ENCODE peak calls at places on chromosomes 16 and 17, in ten cellular contexts. A is occipital lobe; G is kidney glomerular epithelial cell; V is EL; E is activated naive CD8-positive, alpha-beta T cell treated with anti-CD3 and anti-CD28 coated beads, Interleukin-2, amount 50 U/mL, for 16 hours; S is sigmoid colon; R is stimulated activated CD8-positive, alpha-beta memory T cell treated with anti-CD3 and anti-CD28 coated beads, Interleukin-4, amount 100 ng/mL, for 4 hours; T is stimulated activated naive CD4-positive, alpha-beta T cell; I is stimulated activated CD4-positive, alpha-beta T cell treated with anti-CD3 and anti-CD28 coated beads, Interleukin-1b, Interleukin-23, amount 100 ng/mL, for 24 hours; Y is mucosa of gallbladder. M is an unnamed sample.

GRCh38 chr16:30041841-30042240 is 10.8 kb upstream of the TLCD3B start:
- DNase-seq in A (no peak), G (no peak), V (peak), E (no peak), S (no peak), R (no peak), T (no peak), I (no peak), Y (no peak), M (no peak)

GRCh38 chr16:80899804-80900592 is 95.6 kb upstream of the CDYL2 start:
- DNase-seq in A (peak), G (no peak), V (peak), E (no peak), S (peak), R (no peak), T (no peak), I (no peak), Y (peak), M (peak)

GRCh38 chr17:79303641-79304205 is 229.1 kb downstream of the ENGASE start:
- DNase-seq in A (no peak), G (no peak), V (no peak), E (no peak), S (no peak), R (no peak), T (no peak), I (no peak), Y (no peak), M (no peak)

GRCh38 chr17:79023886-79024771 is at the start of gene C1QTNF1:
- DNase-seq in A (no peak), G (no peak), V (peak), E (no peak), S (peak), R (no peak), T (no peak), I (no peak), Y (no peak), M (no peak)

GRCh38 chr17:45016823-45017222 is 34.6 kb downstream of the DCAKD start:
- DNase-seq in A (no peak), G (no peak), V (peak), E (no peak), S (no peak), R (no peak), T (no peak), I (no peak), Y (no peak), M (no peak)

GRCh38 chr17:17546399-17547185 is 44.9 kb downstream of the PEMT start:
- DNase-seq in A (no peak), G (no peak), V (no peak), E (no peak), S (no peak), R (no peak), T (no peak), I (no peak), Y (no peak), M (no peak)

GRCh38 chr16:11224096-11224893 is 31.7 kb downstream of the SOCS1 start:
- DNase-seq in A (no peak), G (no peak), V (no peak), E (no peak), S (peak), R (peak), T (peak), I (no peak), Y (peak), M (peak)

GRCh38 chr17:65553009-65553645 is 8.3 kb downstream of the AXIN2 start:
- DNase-seq in A (no peak), G (no peak), V (peak), E (no peak), S (no peak), R (no peak), T (no peak), I (no peak), Y (no peak), M (no peak)

GRCh38 chr16:66515543-66516171 is 34.3 kb downstream of the TK2 start:
- DNase-seq in A (no peak), G (peak), V (peak), E (no peak), S (peak), R (no peak), T (no peak), I (no peak), Y (peak), M (no peak)

GRCh38 chr16:85621698-85622433 is 8.7 kb downstream of the GSE1 start:
- DNase-seq in A (no peak), G (no peak), V (no peak), E (no peak), S (no peak), R (no peak), T (no peak), I (no peak), Y (peak), M (peak)

GRCh38 chr16:68086336-68086821 is 1.2 kb downstream of the NFATC3 start:
- DNase-seq in A (no peak), G (peak), V (peak), E (no peak), S (no peak), R (no peak), T (no peak), I (no peak), Y (no peak), M (no peak)

GRCh38 chr17:1718362-1719165 is 5.9 kb upstream of the WDR81 start:
- DNase-seq in A (no peak), G (no peak), V (no peak), E (no peak), S (no peak), R (no peak), T (no peak), I (no peak), Y (no peak), M (no peak)

GRCh38 chr16:12206749-12207142 is 230.2 kb downstream of the SNX29 start:
- DNase-seq in A (no peak), G (no peak), V (no peak), E (no peak), S (no peak), R (no peak), T (no peak), I (no peak), Y (no peak), M (no peak)

GRCh38 chr17:50593321-50593720 is 32.8 kb downstream of the CACNA1G start:
- DNase-seq in A (no peak), G (no peak), V (no peak), E (no peak), S (no peak), R (no peak), T (no peak), I (no peak), Y (no peak), M (peak)

GRCh38 chr17:77372444-77373297 is 231.9 kb downstream of the SEC14L1 start:
- DNase-seq in A (no peak), G (peak), V (peak), E (no peak), S (peak), R (no peak), T (peak), I (no peak), Y (peak), M (peak)

GRCh38 chr16:67268136-67268579 is 11.2 kb upstream of the PLEKHG4 start:
- DNase-seq in A (no peak), G (peak), V (peak), E (no peak), S (peak), R (no peak), T (no peak), I (no peak), Y (peak), M (no peak)

GRCh38 chr16:73298562-73298961 is 250.6 kb upstream of the ZFHX3 start:
- DNase-seq in A (no peak), G (peak), V (peak), E (no peak), S (no peak), R (no peak), T (no peak), I (no peak), Y (no peak), M (no peak)

GRCh38 chr16:6837722-6838121 is 494.9 kb upstream of the RBFOX1 start:
- DNase-seq in A (no peak), G (no peak), V (no peak), E (no peak), S (no peak), R (no peak), T (no peak), I (no peak), Y (no peak), M (no peak)

GRCh38 chr16:1779741-1780676 is 2.4 kb downstream of the SPSB3 start:
- DNase-seq in A (no peak), G (no peak), V (no peak), E (no peak), S (no peak), R (no peak), T (no peak), I (no peak), Y (no peak), M (no peak)

GRCh38 chr16:87065781-87066694 is 251.2 kb downstream of the C16orf95 start:
- DNase-seq in A (no peak), G (no peak), V (no peak), E (no peak), S (peak), R (no peak), T (no peak), I (no peak), Y (no peak), M (no peak)

GRCh38 chr17:46063239-46063638 is 64.2 kb downstream of the STH start:
- DNase-seq in A (no peak), G (peak), V (peak), E (no peak), S (no peak), R (no peak), T (no peak), I (no peak), Y (peak), M (no peak)

GRCh38 chr16:56315955-56316354 is 109.4 kb downstream of the AMFR start:
- DNase-seq in A (no peak), G (no peak), V (no peak), E (no peak), S (no peak), R (no peak), T (no peak), I (no peak), Y (no peak), M (no peak)

GRCh38 chr16:57285379-57285778 is 907 bp upstream of the PLLP start:
- DNase-seq in A (no peak), G (no peak), V (no peak), E (no peak), S (no peak), R (no peak), T (no peak), I (no peak), Y (no peak), M (no peak)

GRCh38 chr17:58902312-58902711 is 146.7 kb downstream of the PPM1E start:
- DNase-seq in A (no peak), G (no peak), V (no peak), E (no peak), S (no peak), R (no peak), T (no peak), I (no peak), Y (no peak), M (no peak)

GRCh38 chr17:19791918-19792317 is 43.8 kb upstream of the ALDH3A1 start:
- DNase-seq in A (no peak), G (no peak), V (no peak), E (no peak), S (no peak), R (no peak), T (no peak), I (no peak), Y (no peak), M (no peak)

GRCh38 chr16:27718767-27719445 is 169.0 kb downstream of the KATNIP start:
- DNase-seq in A (peak), G (no peak), V (no peak), E (no peak), S (peak), R (no peak), T (no peak), I (no peak), Y (no peak), M (no peak)

GRCh38 chr17:73746314-73747073 is 102.2 kb upstream of the SDK2 start:
- DNase-seq in A (no peak), G (no peak), V (no peak), E (no peak), S (no peak), R (no peak), T (no peak), I (no peak), Y (no peak), M (no peak)

GRCh38 chr17:50630524-50631194 is 4.0 kb upstream of the ABCC3 start:
- DNase-seq in A (no peak), G (no peak), V (peak), E (peak), S (no peak), R (no peak), T (peak), I (peak), Y (peak), M (peak)

GRCh38 chr17:82887255-82888164 is 47.7 kb upstream of the ZNF750 start:
- DNase-seq in A (no peak), G (no peak), V (no peak), E (no peak), S (no peak), R (no peak), T (no peak), I (no peak), Y (no peak), M (no peak)

GRCh38 chr17:6708357-6708961 is 4.7 kb downstream of the SLC13A5 start:
- DNase-seq in A (no peak), G (no peak), V (no peak), E (no peak), S (no peak), R (no peak), T (no peak), I (no peak), Y (no peak), M (no peak)

GRCh38 chr16:3825103-3825502 is 55.4 kb downstream of the CREBBP start:
- DNase-seq in A (no peak), G (peak), V (peak), E (no peak), S (no peak), R (no peak), T (no peak), I (no peak), Y (no peak), M (no peak)

GRCh38 chr16:11679941-11680911 is 12.0 kb downstream of the SNN start:
- DNase-seq in A (no peak), G (no peak), V (no peak), E (no peak), S (peak), R (no peak), T (no peak), I (no peak), Y (no peak), M (no peak)

GRCh38 chr16:55340445-55340844 is 16.4 kb downstream of the IRX6 start:
- DNase-seq in A (no peak), G (no peak), V (no peak), E (no peak), S (no peak), R (no peak), T (no peak), I (no peak), Y (no peak), M (no peak)

GRCh38 chr16:2834968-2835367 is 4.9 kb downstream of the ZG16B start:
- DNase-seq in A (no peak), G (no peak), V (no peak), E (no peak), S (no peak), R (no peak), T (no peak), I (no peak), Y (no peak), M (no peak)

GRCh38 chr17:65584604-65585521 is 23.4 kb upstream of the AXIN2 start:
- DNase-seq in A (no peak), G (no peak), V (no peak), E (no peak), S (no peak), R (no peak), T (no peak), I (no peak), Y (no peak), M (no peak)

GRCh38 chr17:47808036-47808829 is 13.4 kb downstream of the OSBPL7 start:
- DNase-seq in A (no peak), G (no peak), V (no peak), E (no peak), S (peak), R (no peak), T (no peak), I (no peak), Y (no peak), M (no peak)